ENCODE peak calls at places on chromosomes 2 and 18, in nine cellular contexts. E is neural progenitor cell, G is trophoblast cell, P is endothelial cell of umbilical vein, C is PC-9, Z is HepG2, U is PC-3, K is GM23248, F is Karpas-422. L is an unnamed sample. For H3K79me2, the result is how much of the 10 kb centered on the place peaks cover.

GRCh38 chr18:50183556-50183955 is 11.4 kb downstream of the MYO5B start:
- DNase-seq in F (peak), P (no peak), U (peak), C (peak), Z (peak), E (no peak), K (peak), G (no peak), L (no peak)

GRCh38 chr2:67510745-67511144 is 113.6 kb downstream of the ETAA1 start:
- DNase-seq in Z (no peak), F (no peak), E (no peak), K (peak), G (no peak), P (no peak), U (no peak), C (no peak), L (no peak)

GRCh38 chr2:15668611-15669305 is 77.1 kb downstream of the DDX1 start:
- DNase-seq in G (peak), U (no peak), P (peak), F (no peak), Z (peak), K (no peak), E (peak), C (no peak), L (no peak)

GRCh38 chr2:177589191-177589590 is 196.6 kb downstream of the AGPS start:
- DNase-seq in C (no peak), E (no peak), F (no peak), P (no peak), U (no peak), G (no peak), Z (no peak), K (no peak), L (no peak)

GRCh38 chr18:32470136-32470712 is 458 bp downstream of the GAREM1 start:
- DNase-seq in C (peak), F (no peak), K (peak), Z (no peak), G (peak), U (no peak), P (peak), E (peak), L (no peak)

GRCh38 chr18:46719388-46719787 is 37.5 kb downstream of the ST8SIA5 start:
- DNase-seq in E (no peak), Z (no peak), F (no peak), U (no peak), K (peak), G (no peak), P (no peak), C (no peak), L (no peak)

GRCh38 chr2:169086893-169087467 is 17.6 kb downstream of the DHRS9 start:
- DNase-seq in E (no peak), Z (no peak), K (no peak), P (no peak), F (no peak), U (peak), G (peak), C (no peak), L (no peak)

GRCh38 chr2:200747668-200748618 is 63.8 kb upstream of the BZW1 start:
- DNase-seq in U (peak), G (peak), F (no peak), Z (peak), P (no peak), K (no peak), E (no peak), C (peak), L (peak)

GRCh38 chr2:231672617-231673347 is 35.5 kb upstream of the PTMA start:
- DNase-seq in G (peak), P (no peak), E (peak), C (peak), F (peak), K (peak), U (no peak), Z (peak), L (peak)

GRCh38 chr2:13046557-13047165 is 329.9 kb downstream of the TRIB2 start:
- DNase-seq in U (peak), E (no peak), P (peak), K (peak), F (peak), G (peak), C (no peak), Z (peak), L (no peak)

GRCh38 chr2:110865188-110865587 is 132.8 kb downstream of the ACOXL start:
- DNase-seq in G (peak), K (no peak), U (peak), C (no peak), P (no peak), F (no peak), Z (no peak), E (no peak), L (no peak)

GRCh38 chr18:59301974-59302373 is 16.5 kb downstream of the CPLX4 start:
- DNase-seq in K (no peak), F (no peak), E (no peak), P (no peak), C (no peak), U (no peak), G (no peak), Z (no peak), L (no peak)

GRCh38 chr2:222655406-222655747 is 515 bp downstream of the FARSB start:
- DNase-seq in U (peak), E (peak), K (peak), G (peak), C (no peak), P (no peak), F (peak), Z (no peak), L (no peak)

GRCh38 chr18:54357082-54357659 is 487 bp downstream of the STARD6 start:
- DNase-seq in P (peak), F (no peak), Z (no peak), E (no peak), G (no peak), K (no peak), U (no peak), C (no peak), L (no peak)

GRCh38 chr2:64766841-64767669 is 113.3 kb upstream of the SERTAD2 start:
- DNase-seq in E (peak), F (peak), Z (no peak), G (peak), P (peak), U (peak), C (no peak), K (peak), L (no peak)

GRCh38 chr2:216742411-216742810 is 47.1 kb upstream of the IGFBP5 start:
- DNase-seq in G (no peak), C (no peak), Z (no peak), K (no peak), U (no peak), P (no peak), E (no peak), F (no peak), L (no peak)

GRCh38 chr18:6414723-6415362 is at the start of gene L3MBTL4:
- DNase-seq in E (peak), K (peak), P (no peak), U (peak), G (peak), C (no peak), F (no peak), Z (no peak), L (peak)

DNA sequence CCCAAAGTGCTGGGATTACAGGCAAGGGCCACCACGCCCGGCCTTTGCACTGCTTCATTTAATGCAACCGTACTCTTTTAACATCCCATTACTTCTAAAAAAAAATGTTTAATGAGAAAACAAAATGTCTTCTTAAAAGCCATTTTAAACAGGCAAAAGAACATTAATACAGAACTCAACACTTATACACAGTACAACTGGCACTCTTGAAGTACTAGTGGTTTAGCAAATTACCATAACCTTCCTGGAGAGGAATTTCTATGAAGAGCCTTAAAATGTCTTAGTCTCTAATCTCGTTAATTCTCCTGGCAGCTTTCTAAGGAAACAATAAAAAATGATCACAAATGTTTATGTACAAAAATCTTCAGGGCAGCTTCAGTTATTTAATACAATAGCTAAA is 5.9 kb downstream of the IWS1 start:
- DNase-seq in U (no peak), P (no peak), G (no peak), E (no peak), K (no peak), F (no peak), Z (no peak), C (no peak), L (no peak)
- H3K79me2 ChIP-seq in U (half or more), P (half or more), G (under half), E (half or more), K (half or more), F (half or more), Z (half or more), C (half or more), L (half or more)

GRCh38 chr18:10793730-10794370 is 268.0 kb downstream of the NAPG start:
- DNase-seq in C (no peak), P (no peak), U (no peak), E (no peak), G (no peak), F (no peak), K (no peak), Z (no peak), L (no peak)

GRCh38 chr18:10797882-10798281 is 272.1 kb downstream of the NAPG start:
- DNase-seq in G (no peak), E (no peak), U (no peak), K (no peak), Z (no peak), P (no peak), C (no peak), F (no peak), L (no peak)

GRCh38 chr18:10794771-10795170 is 268.9 kb downstream of the NAPG start:
- DNase-seq in F (no peak), E (no peak), U (no peak), G (no peak), Z (no peak), P (no peak), K (no peak), C (no peak), L (no peak)

GRCh38 chr18:10798727-10799435 is 273.1 kb downstream of the NAPG start:
- DNase-seq in K (peak), P (no peak), U (no peak), E (no peak), G (no peak), C (no peak), F (no peak), Z (peak), L (no peak)
- H3K27ac ChIP-seq in K (no peak), P (no peak), U (no peak), E (no peak), G (no peak), C (no peak), F (no peak), Z (no peak), L (no peak)

DNA sequence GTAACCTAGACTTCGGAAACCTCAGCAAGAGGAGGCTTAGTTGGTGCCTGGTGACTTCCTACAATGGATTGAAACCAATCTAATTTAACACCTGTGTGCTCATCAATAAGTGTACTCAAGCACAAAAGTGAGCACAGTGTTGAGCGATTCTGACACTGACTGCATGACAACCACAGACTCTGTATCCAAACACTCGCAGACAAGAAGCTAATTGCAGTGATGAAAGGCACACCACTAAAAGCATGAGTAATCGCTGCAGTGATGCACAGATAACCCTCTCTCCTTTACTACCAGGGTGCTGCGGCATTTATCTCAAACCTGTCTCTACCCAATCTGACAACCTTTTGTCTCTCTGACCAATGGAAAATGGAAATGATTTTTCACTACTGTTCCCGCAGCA is 168.1 kb downstream of the AFF3 start:
- DNase-seq in F (no peak), P (no peak), K (peak), C (no peak), U (peak), Z (no peak), E (peak), G (peak), L (no peak)
- H3K79me2 ChIP-seq in F (under half), P (under half), K (under half), C (under half), U (under half), Z (under half), E (under half), G (under half), L (under half)

GRCh38 chr2:96530144-96530430 is 6.5 kb upstream of the ARID5A start:
- DNase-seq in P (no peak), Z (no peak), C (no peak), E (no peak), K (no peak), G (no peak), U (no peak), F (no peak), L (peak)
- H3K27ac ChIP-seq in P (no peak), Z (no peak), C (no peak), E (no peak), K (no peak), G (no peak), U (no peak), F (no peak), L (no peak)

DNA sequence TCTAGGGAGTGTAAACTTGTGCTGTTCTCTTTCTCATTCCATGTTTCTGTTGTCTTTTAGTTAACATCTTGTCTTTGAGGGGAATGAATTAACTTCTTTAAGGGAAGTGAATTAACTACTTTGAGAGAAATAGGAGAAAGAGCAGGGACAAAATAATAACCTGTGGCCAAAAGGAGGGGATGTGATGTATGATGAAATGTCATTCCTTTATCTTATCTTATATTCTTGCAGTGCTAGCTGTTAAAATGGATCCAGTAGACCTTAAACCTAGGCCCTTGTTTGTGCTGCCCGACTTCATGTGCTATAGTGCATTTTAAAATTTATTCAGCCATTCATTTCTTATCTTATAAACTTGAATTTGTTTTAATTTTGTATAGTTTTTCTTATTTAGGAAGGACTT is 18.4 kb downstream of the ABI2 start:
- DNase-seq in E (no peak), P (no peak), Z (no peak), U (no peak), K (no peak), G (no peak), C (no peak), F (no peak), L (no peak)
- H3K79me2 ChIP-seq in E (half or more), P (half or more), Z (under half), U (half or more), K (half or more), G (under half), C (under half), F (half or more), L (half or more)

GRCh38 chr2:8526403-8526696 is 155.5 kb upstream of the ID2 start:
- DNase-seq in G (no peak), Z (no peak), K (no peak), C (no peak), E (no peak), P (no peak), U (no peak), F (no peak), L (no peak)
- H3K27ac ChIP-seq in G (no peak), Z (no peak), K (no peak), C (no peak), E (no peak), P (no peak), U (no peak), F (no peak), L (no peak)

GRCh38 chr2:127386246-127386645 is 1.5 kb downstream of the MAP3K2 start:
- DNase-seq in F (no peak), U (no peak), C (no peak), E (no peak), Z (no peak), G (peak), K (peak), P (no peak), L (no peak)
- H3K79me2 ChIP-seq in F (half or more), U (half or more), C (half or more), E (half or more), Z (half or more), G (under half), K (half or more), P (under half), L (half or more)

DNA sequence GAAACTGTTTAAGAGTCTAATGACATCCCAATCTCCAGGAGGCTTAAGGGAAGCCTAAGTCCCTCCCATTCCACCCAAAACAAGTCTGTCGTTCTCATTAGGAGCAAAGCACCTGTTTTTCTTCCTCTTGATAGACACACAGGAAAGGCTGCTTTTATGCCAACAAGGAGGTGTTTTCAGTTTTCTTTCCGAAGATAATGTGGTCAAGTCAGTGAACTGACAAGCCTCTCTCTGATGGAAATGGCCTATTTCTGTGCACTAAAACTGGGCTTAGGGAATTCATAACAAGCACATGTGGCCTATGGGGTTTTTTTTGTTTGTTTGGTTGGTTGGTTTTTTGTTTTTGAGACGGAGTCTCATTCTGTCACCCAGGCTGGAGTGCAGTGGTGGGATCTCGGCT is 36.2 kb downstream of the FBLN7 start:
- DNase-seq in U (no peak), G (no peak), E (no peak), C (no peak), Z (no peak), F (no peak), K (no peak), P (no peak), L (no peak)
- H3K27ac ChIP-seq in U (no peak), G (no peak), E (no peak), C (no peak), Z (no peak), F (no peak), K (no peak), P (no peak), L (no peak)

L was measured in osteoblast.